ENCODE peak calls at places on chromosomes 6 and 20, in four cellular contexts. A is uterus, L is psoas muscle, W is lung. D is an unnamed sample.
A peak's percentile ranks its signal among the peaks of the same experiment; 100 is the strongest.

GRCh38 chr6:71228461-71229041 is 60.1 kb upstream of the OGFRL1 start:
- DNase-seq in W (no peak), L (no peak), A (no peak), D (no peak)

GRCh38 chr6:48080227-48081009 is 30.6 kb downstream of the PTCHD4 start:
- DNase-seq in L (no peak), W (no peak), A (no peak), D (no peak)

GRCh38 chr6:116764961-116765841 is at the start of gene FAM162B:
- DNase-seq in L (peak; percentile 80), A (peak; percentile 24), W (no peak), D (peak; percentile 79)

GRCh38 chr20:2283706-2284423 is 11.9 kb upstream of the TGM3 start:
- DNase-seq in A (no peak), W (peak; percentile 46), L (no peak), D (no peak)

GRCh38 chr6:156718647-156719394 is 58.4 kb upstream of the ARID1B start:
- DNase-seq in W (no peak), L (peak; percentile 87), A (peak; percentile 75), D (peak; percentile 34)

GRCh38 chr20:23399568-23400241 is 21.6 kb downstream of the NAPB start:
- DNase-seq in L (no peak), A (no peak), W (peak; percentile 55), D (no peak)

GRCh38 chr6:24549674-24550418 is 55.1 kb downstream of the ALDH5A1 start:
- DNase-seq in W (no peak), A (no peak), L (no peak), D (no peak)

GRCh38 chr20:24809606-24810005 is 139.5 kb upstream of the CST7 start:
- DNase-seq in W (no peak), L (no peak), A (no peak), D (no peak)

GRCh38 chr6:82906951-82907350 is 158.7 kb downstream of the UBE3D start:
- DNase-seq in L (no peak), W (no peak), A (no peak), D (no peak)

GRCh38 chr20:10047427-10047826 is 12.6 kb downstream of the ANKEF1 start:
- DNase-seq in W (no peak), L (no peak), A (no peak), D (no peak)

GRCh38 chr6:145372671-145373123 is 362.6 kb downstream of the EPM2A start:
- DNase-seq in W (no peak), L (no peak), A (no peak), D (peak; percentile 78)

GRCh38 chr6:56842602-56843475 is 112.1 kb upstream of the BEND6 start:
- DNase-seq in L (peak; percentile 79), A (peak; percentile 20), W (no peak), D (peak; percentile 31)

GRCh38 chr20:50450493-50450826 is 59.7 kb upstream of the PTPN1 start:
- DNase-seq in L (no peak), A (no peak), W (no peak), D (no peak)

GRCh38 chr6:109788687-109789086 is 97.6 kb downstream of the FIG4 start:
- DNase-seq in A (no peak), L (no peak), W (no peak), D (no peak)

GRCh38 chr6:73832313-73832712 is 136.3 kb downstream of the CD109 start:
- DNase-seq in L (no peak), W (no peak), A (no peak), D (no peak)

GRCh38 chr20:10940941-10941340 is 267.1 kb upstream of the JAG1 start:
- DNase-seq in L (no peak), W (no peak), A (no peak), D (no peak)

GRCh38 chr6:38646166-38646565 is 6.4 kb upstream of the BTBD9 start:
- DNase-seq in A (no peak), W (no peak), L (no peak), D (no peak)

GRCh38 chr20:17228624-17229061 is 1.8 kb downstream of the PCSK2 start:
- DNase-seq in A (no peak), W (no peak), L (no peak), D (no peak)

GRCh38 chr20:3405696-3406358 is 1.6 kb downstream of the DNAAF9 start:
- DNase-seq in A (no peak), W (no peak), L (no peak), D (no peak)

GRCh38 chr6:46207174-46207573 is 36.4 kb upstream of the ENPP5 start:
- DNase-seq in W (no peak), L (no peak), A (no peak), D (no peak)

GRCh38 chr6:154960299-154960796 is 34.8 kb upstream of the TIAM2 start:
- DNase-seq in A (peak; percentile 15), W (no peak), L (no peak), D (no peak)

GRCh38 chr20:64151634-64152530 is 12.4 kb upstream of the MYT1 start:
- DNase-seq in W (no peak), A (no peak), L (no peak), D (no peak)

GRCh38 chr6:13600036-13600435 is 15.1 kb upstream of the NOL7 start:
- DNase-seq in W (no peak), A (no peak), L (no peak), D (no peak)

GRCh38 chr6:39143238-39143930 is 28.4 kb upstream of the SAYSD1 start:
- DNase-seq in L (no peak), W (no peak), A (no peak), D (no peak)

GRCh38 chr6:37052027-37052628 is 46.7 kb downstream of the FGD2 start:
- DNase-seq in L (no peak), A (no peak), W (no peak), D (no peak)

GRCh38 chr20:29079769-29080690 is 2177.4 kb upstream of the DEFB115 start:
- DNase-seq in W (no peak), A (no peak), L (peak; percentile 58), D (peak; percentile 13)

GRCh38 chr20:38167851-38168760 is 3.0 kb upstream of the TGM2 start:
- DNase-seq in A (peak; percentile 77), L (peak; percentile 87), W (peak; percentile 66), D (peak; percentile 52)

GRCh38 chr6:82085701-82086100 is 161.8 kb downstream of the IBTK start:
- DNase-seq in L (no peak), W (no peak), A (no peak), D (no peak)

GRCh38 chr20:37302981-37303380 is 13.5 kb downstream of the MANBAL start:
- DNase-seq in L (no peak), W (no peak), A (no peak), D (no peak)

GRCh38 chr6:111794300-111794699 is 79.0 kb downstream of the FYN start:
- DNase-seq in A (no peak), L (no peak), W (no peak), D (no peak)
- H3K4me1 ChIP-seq in A (no peaks in the 10 kb centered on the region), L (no peaks in the 10 kb centered on the region), W (peaks cover 7% of the 10 kb centered on the region), D (peaks cover 26% of the 10 kb centered on the region)

GRCh38 chr6:166950443-166950821 is 5.9 kb downstream of the RNASET2 start:
- DNase-seq in W (no peak), L (no peak), A (no peak), D (no peak)

GRCh38 chr6:166947251-166947650 is 9.1 kb downstream of the RNASET2 start:
- DNase-seq in A (no peak), W (no peak), L (no peak), D (no peak)

GRCh38 chr6:166952122-166952521 is 4.2 kb downstream of the RNASET2 start:
- DNase-seq in A (no peak), L (no peak), W (no peak), D (no peak)

GRCh38 chr6:166951670-166952060 is 4.7 kb downstream of the RNASET2 start:
- DNase-seq in L (no peak), W (no peak), A (no peak), D (no peak)

GRCh38 chr6:166949533-166950442 is 6.6 kb downstream of the RNASET2 start:
- DNase-seq in L (no peak), A (no peak), W (no peak), D (no peak)
- H3K4me1 ChIP-seq in L (no peaks in the 10 kb centered on the region), A (no peaks in the 10 kb centered on the region), W (peaks cover 8% of the 10 kb centered on the region), D (no peaks in the 10 kb centered on the region)

GRCh38 chr6:16764188-16764950 is 3.1 kb upstream of the ATXN1 start:
- DNase-seq in W (no peak), L (no peak), A (no peak), D (no peak)
- H3K4me1 ChIP-seq in W (peaks cover 2% of the 10 kb centered on the region), L (peaks cover 42% of the 10 kb centered on the region), A (no peaks in the 10 kb centered on the region), D (peaks cover 46% of the 10 kb centered on the region)

DNA sequence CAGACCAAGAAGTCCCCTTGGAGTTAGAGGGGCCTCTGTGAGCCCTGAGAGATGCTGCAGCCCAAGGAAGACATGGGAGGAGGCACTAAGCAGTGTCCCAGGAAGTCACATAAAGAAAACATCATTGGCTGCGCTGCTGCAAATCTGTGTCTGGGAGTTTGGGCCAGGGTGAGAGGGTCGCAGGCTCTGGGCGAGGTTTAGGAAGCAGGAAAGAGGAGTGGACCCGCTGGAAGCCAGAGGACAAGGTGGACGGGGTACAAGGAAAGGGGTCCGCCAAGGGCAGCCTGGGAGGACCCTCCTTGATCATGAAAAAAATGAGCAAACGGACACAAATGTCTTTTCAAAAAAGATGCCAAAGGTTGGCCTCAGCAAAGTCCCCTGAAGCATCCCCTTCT is 15.5 kb upstream of the SERPINB1 start:
- DNase-seq in L (no peak), A (no peak), W (no peak), D (no peak)
- H3K4me1 ChIP-seq in L (peaks cover 10% of the 10 kb centered on the region), A (no peaks in the 10 kb centered on the region), W (peaks cover 12% of the 10 kb centered on the region), D (peaks cover 53% of the 10 kb centered on the region)

GRCh38 chr6:158575550-158575949 is 15.7 kb downstream of the TMEM181 start:
- DNase-seq in L (no peak), A (no peak), W (no peak), D (no peak)

GRCh38 chr6:158572653-158573541 is 13.0 kb downstream of the TMEM181 start:
- DNase-seq in L (peak; percentile 42), W (no peak), A (no peak), D (no peak)

GRCh38 chr6:158574800-158575199 is 14.9 kb downstream of the TMEM181 start:
- DNase-seq in L (no peak), A (no peak), W (no peak), D (no peak)

GRCh38 chr6:158571826-158572652 is 12.1 kb downstream of the TMEM181 start:
- DNase-seq in W (peak; percentile 42), L (peak; percentile 32), A (no peak), D (no peak)

GRCh38 chr6:158573542-158573931 is 13.6 kb downstream of the TMEM181 start:
- DNase-seq in W (no peak), L (no peak), A (no peak), D (no peak)
- H3K4me1 ChIP-seq in W (peaks cover 18% of the 10 kb centered on the region), L (no peaks in the 10 kb centered on the region), A (no peaks in the 10 kb centered on the region), D (peaks cover 4% of the 10 kb centered on the region)

GRCh38 chr6:107805504-107805903 is 18.6 kb downstream of the SCML4 start:
- DNase-seq in A (no peak), L (no peak), W (no peak), D (no peak)
- H3K4me1 ChIP-seq in A (no peaks in the 10 kb centered on the region), L (no peaks in the 10 kb centered on the region), W (no peaks in the 10 kb centered on the region), D (no peaks in the 10 kb centered on the region)

D was measured in heart right ventricle.